ENCODE peak calls at places on chromosomes 4 and X, in four cellular contexts. L is glutamatergic neuron, R is tibial nerve, K is ascending aorta. P is an unnamed sample.

GRCh38 chr4:82043081-82043808 is 330.5 kb downstream of the HNRNPD start:
- DNase-seq in L (peak), R (no peak), K (no peak), P (no peak)

GRCh38 chr4:186644737-186645261 is 78.9 kb downstream of the FAT1 start:
- DNase-seq in L (no peak), R (no peak), K (no peak), P (no peak)

GRCh38 chr4:125639182-125639621 is 324.4 kb downstream of the FAT4 start:
- DNase-seq in L (no peak), R (no peak), K (no peak), P (no peak)

GRCh38 chr4:75715105-75715799 is 9.1 kb upstream of the USO1 start:
- DNase-seq in L (no peak), R (no peak), K (no peak), P (no peak)

GRCh38 chr4:150302553-150302952 is 224.3 kb downstream of the DCLK2 start:
- DNase-seq in L (no peak), R (no peak), K (no peak), P (no peak)

GRCh38 chrX:40558590-40558989 is 22.2 kb upstream of the ATP6AP2 start:
- DNase-seq in L (no peak), R (no peak), K (no peak), P (no peak)

GRCh38 chr4:41455215-41455614 is 82.7 kb upstream of the LIMCH1 start:
- DNase-seq in L (no peak), R (no peak), K (no peak), P (no peak)

GRCh38 chr4:147731611-147732515 is at the start of gene ARHGAP10:
- DNase-seq in L (peak), R (peak), K (peak), P (peak)

GRCh38 chr4:18033111-18034085 is 11.8 kb upstream of the LCORL start:
- DNase-seq in L (no peak), R (no peak), K (no peak), P (no peak)

GRCh38 chrX:110156167-110156754 is 153.3 kb downstream of the TMEM164 start:
- DNase-seq in L (no peak), R (no peak), K (no peak), P (no peak)

GRCh38 chr4:183659029-183659870 is at the start of the genes RWDD4 and TRAPPC11:
- DNase-seq in L (peak), R (peak), K (peak), P (peak)
- TF ChIP-seq CTCF in L (no peak), R (no peak), K (peak), P (peak)

GRCh38 chrX:11427082-11428033 is 134.1 kb downstream of the AMELX start:
- DNase-seq in L (peak), R (peak), K (no peak), P (no peak)
- TF ChIP-seq CTCF in L (peak), R (peak), K (peak), P (no peak)

DNA sequence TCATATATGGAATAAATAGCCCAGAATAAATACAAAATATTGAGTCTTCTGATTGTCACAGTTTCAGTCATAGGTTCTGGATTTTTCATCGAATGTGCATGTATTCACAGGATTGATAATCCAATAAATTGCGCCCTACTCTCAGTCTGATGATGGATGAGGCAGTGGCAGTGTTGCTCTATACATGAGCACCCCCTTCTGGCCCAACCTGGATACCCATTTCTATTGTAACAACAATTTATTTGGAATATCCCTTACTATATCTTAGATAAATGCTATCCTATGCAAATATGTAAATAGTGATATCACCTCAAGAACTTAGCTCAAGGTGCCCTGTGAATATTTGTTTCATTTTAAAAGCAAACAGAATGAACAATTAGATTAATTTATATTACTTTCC is 733.7 kb upstream of the PABPC4L start:
- DNase-seq in L (peak), R (no peak), K (no peak), P (no peak)
- TF ChIP-seq CTCF in L (peak), R (no peak), K (no peak), P (peak)

DNA sequence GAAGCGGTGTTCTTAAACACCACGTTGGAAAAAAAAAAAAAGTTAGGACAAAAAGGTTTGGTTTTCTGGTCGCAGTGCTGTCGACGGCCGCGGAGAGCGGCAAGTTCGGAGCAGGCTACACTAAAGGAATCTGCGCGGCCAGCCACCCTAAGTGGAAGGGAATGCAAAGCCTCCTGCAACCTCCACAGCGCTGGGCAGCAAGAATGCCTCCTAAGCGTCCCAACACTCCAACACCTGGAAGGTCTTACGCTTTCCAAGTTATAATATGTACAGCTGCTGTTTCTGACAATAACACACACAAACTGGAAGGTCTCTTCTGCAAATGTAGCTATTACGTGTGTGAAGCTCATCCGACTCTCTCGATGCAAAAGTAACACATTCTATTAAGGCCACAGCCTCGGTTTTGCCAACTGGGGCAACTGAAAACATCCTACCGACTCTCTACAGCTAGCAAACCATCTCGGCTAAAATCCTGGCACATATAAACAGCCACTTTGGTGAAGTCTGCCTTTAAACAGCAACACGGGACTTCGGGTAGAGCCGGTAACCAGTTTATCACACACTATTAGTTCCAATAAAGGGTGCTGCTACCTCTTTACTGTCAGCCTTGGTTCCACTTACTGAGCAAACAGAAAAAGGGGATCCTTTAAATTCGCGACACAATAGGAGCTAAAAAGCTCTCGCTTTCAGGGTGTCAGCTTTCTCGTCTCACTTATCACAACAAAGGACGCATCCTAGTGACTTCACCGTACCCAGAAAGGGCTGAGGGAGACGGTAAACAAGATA is 900 bp downstream of the SMIM14 start:
- DNase-seq in L (peak), R (peak), K (no peak), P (peak)
- TF ChIP-seq CTCF in L (no peak), R (no peak), K (no peak), P (no peak)

GRCh38 chr4:154344686-154345085 is 146.9 kb downstream of the DCHS2 start:
- DNase-seq in L (peak), R (no peak), K (no peak), P (no peak)
- TF ChIP-seq CTCF in L (no peak), R (no peak), K (no peak), P (no peak)

GRCh38 chrX:10242036-10242435 is 85.3 kb downstream of the CLCN4 start:
- DNase-seq in L (no peak), R (no peak), K (no peak), P (no peak)
- TF ChIP-seq CTCF in L (no peak), R (no peak), K (no peak), P (no peak)

GRCh38 chrX:10326578-10326977 is 169.8 kb downstream of the CLCN4 start:
- DNase-seq in L (no peak), R (no peak), K (no peak), P (no peak)
- TF ChIP-seq CTCF in L (no peak), R (no peak), K (no peak), P (no peak)

P was measured in mesothelial cell of epicardium.